ENCODE peak calls at places on chromosomes 6 and 20, in five cellular contexts. G is neuronal stem cell, C is H9, D is mesenchymal stem cell, K is H1. M is an unnamed sample. For H3K4me1, the result is how much of the 10 kb centered on the place peaks cover.

GRCh38 chr6:18216411-18216810 is 47.9 kb downstream of the DEK start:
- DNase-seq in G (no peak), C (no peak), D (peak), K (no peak), M (peak)

GRCh38 chr6:429515-430121 is 38.1 kb downstream of the IRF4 start:
- DNase-seq in G (no peak), C (no peak), D (no peak), K (no peak), M (no peak)

GRCh38 chr6:41935190-41935569 is 6.4 kb downstream of the CCND3 start:
- DNase-seq in G (no peak), C (no peak), D (no peak), K (no peak), M (no peak)

GRCh38 chr6:1516742-1517520 is 92.8 kb upstream of the FOXC1 start:
- DNase-seq in G (no peak), C (no peak), D (no peak), K (no peak), M (no peak)

GRCh38 chr6:135053433-135053832 is 1.2 kb downstream of the HBS1L start:
- DNase-seq in G (no peak), C (no peak), D (no peak), K (no peak), M (no peak)

GRCh38 chr6:124203812-124204167 is 400.1 kb downstream of the NKAIN2 start:
- DNase-seq in G (no peak), C (no peak), D (peak), K (no peak), M (no peak)

GRCh38 chr6:124799638-124800037 is 162.6 kb upstream of the RNF217 start:
- DNase-seq in G (no peak), C (no peak), D (no peak), K (no peak), M (no peak)

GRCh38 chr6:150539111-150539510 is 60.6 kb upstream of the PLEKHG1 start:
- DNase-seq in G (no peak), C (no peak), D (no peak), K (no peak), M (no peak)

GRCh38 chr6:12916001-12916400 is 199.4 kb downstream of the PHACTR1 start:
- DNase-seq in G (no peak), C (no peak), D (no peak), K (no peak), M (no peak)

GRCh38 chr20:9068896-9069663 is at the start of gene PLCB4:
- DNase-seq in G (peak), C (peak), D (peak), K (peak), M (peak)

GRCh38 chr6:112835078-112835477 is 487.9 kb downstream of the RFPL4B start:
- DNase-seq in G (no peak), C (no peak), D (no peak), K (no peak), M (no peak)

GRCh38 chr20:18360601-18361000 is 72.3 kb downstream of the ZNF133 start:
- DNase-seq in G (no peak), C (peak), D (no peak), K (no peak), M (no peak)

GRCh38 chr20:3614509-3614908 is 48.7 kb downstream of the GFRA4 start:
- DNase-seq in G (no peak), C (no peak), D (peak), K (no peak), M (no peak)

GRCh38 chr20:20369353-20370086 is 1.6 kb downstream of the INSM1 start:
- DNase-seq in G (no peak), C (peak), D (no peak), K (peak), M (no peak)

GRCh38 chr6:136365781-136366354 is 76.2 kb upstream of the BCLAF1 start:
- DNase-seq in G (no peak), C (no peak), D (no peak), K (no peak), M (peak)

GRCh38 chr6:29953706-29954105 is 11.4 kb downstream of the HLA-A start:
- DNase-seq in G (no peak), C (no peak), D (no peak), K (no peak), M (no peak)

GRCh38 chr6:168052291-168052891 is 26.6 kb downstream of the FRMD1 start:
- DNase-seq in G (no peak), C (no peak), D (no peak), K (no peak), M (no peak)

GRCh38 chr20:58075980-58076749 is 152.3 kb downstream of the ANKRD60 start:
- DNase-seq in G (no peak), C (no peak), D (no peak), K (peak), M (no peak)

GRCh38 chr6:79373246-79373645 is 138.8 kb upstream of the HMGN3 start:
- DNase-seq in G (no peak), C (no peak), D (no peak), K (no peak), M (no peak)

GRCh38 chr6:150857062-150857905 is 8.2 kb upstream of the MTHFD1L start:
- DNase-seq in G (no peak), C (no peak), D (peak), K (no peak), M (peak)

GRCh38 chr6:14320342-14320741 is 202.8 kb downstream of the CD83 start:
- DNase-seq in G (no peak), C (no peak), D (no peak), K (no peak), M (no peak)

GRCh38 chr6:110063864-110064263 is 85.8 kb downstream of the GPR6 start:
- DNase-seq in G (no peak), C (no peak), D (no peak), K (no peak), M (no peak)

GRCh38 chr6:75893058-75893775 is 144.2 kb downstream of the MYO6 start:
- DNase-seq in G (peak), C (no peak), D (peak), K (no peak), M (no peak)

GRCh38 chr6:134819858-134820495 is 129.9 kb downstream of the ALDH8A1 start:
- DNase-seq in G (no peak), C (no peak), D (no peak), K (no peak), M (no peak)

GRCh38 chr20:14986026-14986655 is 648.7 kb upstream of the FLRT3 start:
- DNase-seq in G (no peak), C (no peak), D (no peak), K (no peak), M (no peak)

GRCh38 chr6:131636880-131637792 is at the start of gene ENPP3:
- DNase-seq in G (no peak), C (no peak), D (no peak), K (no peak), M (no peak)

GRCh38 chr6:46042355-46042999 is 26.8 kb upstream of the CLIC5 start:
- DNase-seq in G (peak), C (peak), D (peak), K (no peak), M (peak)

GRCh38 chr6:165034271-165034741 is 275.1 kb downstream of the C6orf118 start:
- DNase-seq in G (no peak), C (no peak), D (peak), K (no peak), M (no peak)

GRCh38 chr6:159042003-159042823 is 2.6 kb downstream of the TAGAP start:
- DNase-seq in G (peak), C (peak), D (peak), K (peak), M (peak)

GRCh38 chr20:20793570-20793969 is 81.1 kb upstream of the RALGAPA2 start:
- DNase-seq in G (no peak), C (no peak), D (no peak), K (no peak), M (no peak)

GRCh38 chr6:9620263-9620662 is 794.6 kb downstream of the TFAP2A start:
- DNase-seq in G (no peak), C (no peak), D (no peak), K (no peak), M (no peak)

GRCh38 chr20:63254536-63255384 is 497 bp upstream of the NKAIN4 start:
- DNase-seq in G (peak), C (peak), D (no peak), K (peak), M (no peak)
- H3K4me1 ChIP-seq in G (under half), C (under half), D (half or more), K (under half), M (under half)

GRCh38 chr6:133644548-133644947 is 244.4 kb upstream of the TCF21 start:
- DNase-seq in G (no peak), C (no peak), D (peak), K (no peak), M (no peak)

GRCh38 chr6:133648576-133648975 is 240.3 kb upstream of the TCF21 start:
- DNase-seq in G (no peak), C (no peak), D (no peak), K (no peak), M (peak)

GRCh38 chr6:133646021-133646682 is 242.8 kb upstream of the TCF21 start:
- DNase-seq in G (no peak), C (no peak), D (peak), K (no peak), M (no peak)

GRCh38 chr6:133641111-133641510 is 247.8 kb upstream of the TCF21 start:
- DNase-seq in G (no peak), C (no peak), D (peak), K (no peak), M (no peak)

DNA sequence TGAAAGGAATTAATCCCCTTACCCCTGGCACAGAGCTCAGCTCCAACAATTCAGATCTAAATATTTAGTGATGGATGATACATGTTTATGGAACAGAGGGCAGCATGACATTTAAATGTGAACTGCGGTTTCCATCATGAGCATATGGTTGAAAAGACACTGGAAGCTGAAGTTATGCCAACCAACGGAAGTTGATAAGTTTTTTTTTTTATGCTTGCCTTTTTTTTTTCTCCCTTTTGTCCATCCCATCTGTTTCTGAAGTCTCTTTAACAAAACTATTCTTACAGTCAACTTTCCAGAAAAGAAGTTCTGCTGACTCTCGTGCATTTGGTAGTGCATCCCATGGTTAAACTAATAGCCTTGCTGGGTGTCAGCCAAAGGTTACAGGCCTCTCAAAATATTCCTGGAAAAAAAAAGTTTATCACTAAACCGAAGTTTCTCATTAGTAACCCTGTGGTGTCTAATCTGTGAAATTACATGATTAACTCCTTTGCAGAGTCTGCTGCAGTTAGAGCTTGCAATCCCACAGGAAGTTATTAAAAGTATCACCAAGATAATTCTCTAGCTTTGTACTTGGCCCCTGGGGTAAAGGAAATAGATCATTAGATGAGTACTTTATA is 243.8 kb upstream of the TCF21 start:
- DNase-seq in G (no peak), C (no peak), D (peak), K (no peak), M (no peak)
- H4K91ac ChIP-seq in G (no peak), C (no peak), D (no peak), K (no peak), M (no peak)

GRCh38 chr20:37798312-37798711 is 104.5 kb downstream of the CTNNBL1 start:
- DNase-seq in G (no peak), C (no peak), D (no peak), K (no peak), M (no peak)
- H2BK12ac ChIP-seq in G (no peak), C (no peak), D (no peak), K (no peak), M (no peak)

GRCh38 chr20:10629946-10630345 is 43.9 kb downstream of the JAG1 start:
- DNase-seq in G (peak), C (no peak), D (no peak), K (no peak), M (no peak)
- H3K4me1 ChIP-seq in G (under half), C (under half), D (under half), K (under half), M (under half)

GRCh38 chr6:73525546-73526330 is 4.9 kb upstream of the EEF1A1 start:
- DNase-seq in G (no peak), C (no peak), D (no peak), K (no peak), M (no peak)
- H4K91ac ChIP-seq in G (no peak), C (no peak), D (no peak), K (no peak), M (no peak)

GRCh38 chr6:81606965-81607381 is 145.5 kb downstream of the TENT5A start:
- DNase-seq in G (no peak), C (no peak), D (no peak), K (no peak), M (no peak)

GRCh38 chr6:81605526-81605925 is 147.0 kb downstream of the TENT5A start:
- DNase-seq in G (no peak), C (no peak), D (no peak), K (no peak), M (no peak)

GRCh38 chr6:81601918-81602317 is 150.6 kb downstream of the TENT5A start:
- DNase-seq in G (no peak), C (no peak), D (no peak), K (no peak), M (no peak)
- H2BK12ac ChIP-seq in G (no peak), C (no peak), D (no peak), K (no peak), M (no peak)